ENCODE peak calls at places on chromosome 14, in six cellular contexts. One of them, this sample, is unnamed.
A peak's percentile ranks its signal among the peaks of the same experiment; 100 is the strongest.

GRCh38 chr14:98345186-98345585 is 926.8 kb downstream of the BCL11B start:
- DNase-seq in aorta: no peak
- DNase-seq in tibial artery: no peak
- DNase-seq in small intestine: no peak
- DNase-seq in PC-3: peak; percentile 2
- DNase-seq in HCT116: no peak
- DNase-seq in this sample: no peak

GRCh38 chr14:36333106-36333505 is 12.7 kb upstream of the MBIP start:
- DNase-seq in aorta: no peak
- DNase-seq in tibial artery: no peak
- DNase-seq in small intestine: no peak
- DNase-seq in PC-3: no peak
- DNase-seq in HCT116: no peak
- DNase-seq in this sample: no peak

GRCh38 chr14:80955434-80955939 is at the start of gene TSHR:
- DNase-seq in aorta: no peak
- DNase-seq in tibial artery: no peak
- DNase-seq in small intestine: no peak
- DNase-seq in PC-3: no peak
- DNase-seq in HCT116: no peak
- DNase-seq in this sample: no peak

GRCh38 chr14:71487941-71488340 is 444.3 kb upstream of the RGS6 start:
- DNase-seq in aorta: no peak
- DNase-seq in tibial artery: no peak
- DNase-seq in small intestine: no peak
- DNase-seq in PC-3: peak; percentile 14
- DNase-seq in HCT116: no peak
- DNase-seq in this sample: no peak

GRCh38 chr14:96091941-96092411 is 52.8 kb downstream of the C14orf132 start:
- DNase-seq in aorta: no peak
- DNase-seq in tibial artery: peak; percentile 59
- DNase-seq in small intestine: no peak
- DNase-seq in PC-3: no peak
- DNase-seq in HCT116: no peak
- DNase-seq in this sample: no peak

GRCh38 chr14:62428429-62429203 is 616.6 kb downstream of the KCNH5 start:
- DNase-seq in aorta: no peak
- DNase-seq in tibial artery: no peak
- DNase-seq in small intestine: no peak
- DNase-seq in PC-3: peak; percentile 34
- DNase-seq in HCT116: no peak
- DNase-seq in this sample: peak; percentile 44

GRCh38 chr14:32331227-32331597 is 2.1 kb downstream of the AKAP6 start:
- DNase-seq in aorta: no peak
- DNase-seq in tibial artery: no peak
- DNase-seq in small intestine: no peak
- DNase-seq in PC-3: no peak
- DNase-seq in HCT116: no peak
- DNase-seq in this sample: no peak

GRCh38 chr14:69661194-69661537 is 49.8 kb downstream of the SUSD6 start:
- DNase-seq in aorta: no peak
- DNase-seq in tibial artery: no peak
- DNase-seq in small intestine: no peak
- DNase-seq in PC-3: no peak
- DNase-seq in HCT116: no peak
- DNase-seq in this sample: no peak

GRCh38 chr14:86363047-86363446 is 833.1 kb downstream of the FLRT2 start:
- DNase-seq in aorta: no peak
- DNase-seq in tibial artery: no peak
- DNase-seq in small intestine: no peak
- DNase-seq in PC-3: no peak
- DNase-seq in HCT116: no peak
- DNase-seq in this sample: no peak

GRCh38 chr14:86364634-86365033 is 834.7 kb downstream of the FLRT2 start:
- DNase-seq in aorta: no peak
- DNase-seq in tibial artery: no peak
- DNase-seq in small intestine: no peak
- DNase-seq in PC-3: no peak
- DNase-seq in HCT116: no peak
- DNase-seq in this sample: no peak

GRCh38 chr14:86357866-86358265 is 827.9 kb downstream of the FLRT2 start:
- DNase-seq in aorta: no peak
- DNase-seq in tibial artery: no peak
- DNase-seq in small intestine: no peak
- DNase-seq in PC-3: no peak
- DNase-seq in HCT116: no peak
- DNase-seq in this sample: no peak

GRCh38 chr14:86363576-86363975 is 833.6 kb downstream of the FLRT2 start:
- DNase-seq in aorta: no peak
- DNase-seq in tibial artery: no peak
- DNase-seq in small intestine: no peak
- DNase-seq in PC-3: no peak
- DNase-seq in HCT116: no peak
- DNase-seq in this sample: no peak
- H3K27ac ChIP-seq in aorta: no peak overlapping the region
- H3K27ac ChIP-seq in tibial artery: no peak overlapping the region
- H3K27ac ChIP-seq in small intestine: no peak overlapping the region
- H3K27ac ChIP-seq in PC-3: no peak overlapping the region
- H3K27ac ChIP-seq in HCT116: no peak overlapping the region
- H3K27ac ChIP-seq in this sample: no peak overlapping the region

GRCh38 chr14:23555882-23556699 is at the start of gene THTPA:
- DNase-seq in aorta: peak; percentile 96
- DNase-seq in tibial artery: peak; percentile 94
- DNase-seq in small intestine: peak; percentile 94
- DNase-seq in PC-3: peak; percentile 90
- DNase-seq in HCT116: peak; percentile 81
- DNase-seq in this sample: peak; percentile 46

GRCh38 chr14:23557521-23557920 is 1.4 kb downstream of the THTPA start:
- DNase-seq in aorta: no peak
- DNase-seq in tibial artery: no peak
- DNase-seq in small intestine: no peak
- DNase-seq in PC-3: no peak
- DNase-seq in HCT116: no peak
- DNase-seq in this sample: no peak

GRCh38 chr14:23556700-23557440 is 799 bp downstream of the THTPA start:
- DNase-seq in aorta: no peak
- DNase-seq in tibial artery: no peak
- DNase-seq in small intestine: no peak
- DNase-seq in PC-3: peak; percentile 28
- DNase-seq in HCT116: no peak
- DNase-seq in this sample: no peak

GRCh38 chr14:23557946-23558345 is 1.9 kb downstream of the THTPA start:
- DNase-seq in aorta: no peak
- DNase-seq in tibial artery: no peak
- DNase-seq in small intestine: no peak
- DNase-seq in PC-3: no peak
- DNase-seq in HCT116: no peak
- DNase-seq in this sample: no peak

GRCh38 chr14:23555533-23555881 is 564 bp upstream of the THTPA start:
- DNase-seq in aorta: no peak
- DNase-seq in tibial artery: no peak
- DNase-seq in small intestine: no peak
- DNase-seq in PC-3: no peak
- DNase-seq in HCT116: no peak
- DNase-seq in this sample: no peak
- H3K27ac ChIP-seq in aorta: peak overlapping the region; percentile 70
- H3K27ac ChIP-seq in tibial artery: peak overlapping the region; percentile 93
- H3K27ac ChIP-seq in small intestine: peak overlapping the region; percentile 91
- H3K27ac ChIP-seq in PC-3: no peak overlapping the region
- H3K27ac ChIP-seq in HCT116: peak overlapping the region; percentile 91
- H3K27ac ChIP-seq in this sample: peak overlapping the region; percentile 70

GRCh38 chr14:76006253-76006652 is 20.7 kb downstream of the IFT43 start:
- DNase-seq in aorta: no peak
- DNase-seq in tibial artery: no peak
- DNase-seq in small intestine: no peak
- DNase-seq in PC-3: no peak
- DNase-seq in HCT116: no peak
- DNase-seq in this sample: no peak

GRCh38 chr14:76007852-76008251 is 22.3 kb downstream of the IFT43 start:
- DNase-seq in aorta: no peak
- DNase-seq in tibial artery: no peak
- DNase-seq in small intestine: no peak
- DNase-seq in PC-3: peak; percentile 47
- DNase-seq in HCT116: no peak
- DNase-seq in this sample: no peak

GRCh38 chr14:76015668-76016067 is 30.1 kb downstream of the IFT43 start:
- DNase-seq in aorta: no peak
- DNase-seq in tibial artery: no peak
- DNase-seq in small intestine: no peak
- DNase-seq in PC-3: no peak
- DNase-seq in HCT116: no peak
- DNase-seq in this sample: no peak

GRCh38 chr14:76015191-76015590 is 29.6 kb downstream of the IFT43 start:
- DNase-seq in aorta: no peak
- DNase-seq in tibial artery: no peak
- DNase-seq in small intestine: no peak
- DNase-seq in PC-3: no peak
- DNase-seq in HCT116: no peak
- DNase-seq in this sample: no peak

DNA sequence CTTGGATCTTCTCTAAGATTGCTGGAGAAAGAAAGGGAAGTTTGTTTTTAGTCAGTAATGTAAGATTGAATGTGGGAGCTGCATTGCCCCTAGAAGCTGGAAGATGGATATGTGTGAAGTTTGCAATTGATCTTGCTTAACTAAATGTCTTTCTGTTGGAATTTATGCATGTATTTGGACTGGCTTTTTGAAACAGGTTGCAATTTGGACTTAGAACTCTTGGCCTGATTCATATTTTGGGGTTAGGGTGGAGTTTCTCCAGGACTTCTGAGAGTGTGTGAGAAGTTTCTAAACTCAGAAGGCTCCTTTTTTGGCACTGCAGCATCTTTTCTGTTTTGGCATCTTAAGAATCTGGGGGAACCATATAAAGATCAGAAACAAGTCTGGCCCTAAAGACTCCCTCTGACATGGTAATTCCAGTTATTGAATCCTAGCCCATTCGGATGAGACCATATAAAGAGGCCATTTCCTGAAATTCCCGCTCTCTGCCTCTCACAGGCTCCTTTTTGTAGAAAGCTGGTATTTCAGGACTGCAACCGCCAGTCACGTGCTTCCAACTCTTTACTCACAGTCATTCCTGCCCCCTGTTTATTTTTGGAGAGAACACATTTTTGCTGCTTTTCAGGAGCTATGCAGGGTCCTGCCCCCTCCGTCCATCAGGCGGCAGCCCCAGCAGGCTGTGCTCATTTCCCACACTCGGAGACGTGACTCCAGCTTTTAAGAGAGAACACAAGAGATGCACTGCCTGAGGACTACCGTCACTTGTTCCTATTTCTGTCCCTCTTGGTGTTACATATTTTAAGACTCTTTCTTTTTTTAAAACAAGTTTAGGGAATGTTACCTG is 26.6 kb downstream of the IFT43 start:
- DNase-seq in aorta: peak; percentile 80
- DNase-seq in tibial artery: peak; percentile 86
- DNase-seq in small intestine: no peak
- DNase-seq in PC-3: no peak
- DNase-seq in HCT116: no peak
- DNase-seq in this sample: no peak
- H3K27ac ChIP-seq in aorta: peak overlapping the region; percentile 96
- H3K27ac ChIP-seq in tibial artery: peak overlapping the region; percentile 82
- H3K27ac ChIP-seq in small intestine: peak overlapping the region; percentile 55
- H3K27ac ChIP-seq in PC-3: no peak overlapping the region
- H3K27ac ChIP-seq in HCT116: no peak overlapping the region
- H3K27ac ChIP-seq in this sample: no peak overlapping the region

GRCh38 chr14:52395728-52396127 is 81.6 kb downstream of the PTGER2 start:
- DNase-seq in aorta: no peak
- DNase-seq in tibial artery: no peak
- DNase-seq in small intestine: no peak
- DNase-seq in PC-3: no peak
- DNase-seq in HCT116: no peak
- DNase-seq in this sample: no peak
- H3K27ac ChIP-seq in aorta: no peak overlapping the region
- H3K27ac ChIP-seq in tibial artery: no peak overlapping the region
- H3K27ac ChIP-seq in small intestine: no peak overlapping the region
- H3K27ac ChIP-seq in PC-3: no peak overlapping the region
- H3K27ac ChIP-seq in HCT116: no peak overlapping the region
- H3K27ac ChIP-seq in this sample: no peak overlapping the region

GRCh38 chr14:59296508-59296907 is 108.0 kb downstream of the DAAM1 start:
- DNase-seq in aorta: no peak
- DNase-seq in tibial artery: no peak
- DNase-seq in small intestine: no peak
- DNase-seq in PC-3: no peak
- DNase-seq in HCT116: no peak
- DNase-seq in this sample: no peak
- H3K27ac ChIP-seq in aorta: no peak overlapping the region
- H3K27ac ChIP-seq in tibial artery: peak overlapping the region; percentile 64
- H3K27ac ChIP-seq in small intestine: no peak overlapping the region
- H3K27ac ChIP-seq in PC-3: no peak overlapping the region
- H3K27ac ChIP-seq in HCT116: no peak overlapping the region
- H3K27ac ChIP-seq in this sample: no peak overlapping the region

GRCh38 chr14:28949503-28949902 is 182.9 kb downstream of the FOXG1 start:
- DNase-seq in aorta: no peak
- DNase-seq in tibial artery: no peak
- DNase-seq in small intestine: no peak
- DNase-seq in PC-3: no peak
- DNase-seq in HCT116: no peak
- DNase-seq in this sample: no peak

GRCh38 chr14:28946267-28946666 is 179.7 kb downstream of the FOXG1 start:
- DNase-seq in aorta: no peak
- DNase-seq in tibial artery: no peak
- DNase-seq in small intestine: no peak
- DNase-seq in PC-3: no peak
- DNase-seq in HCT116: no peak
- DNase-seq in this sample: no peak

GRCh38 chr14:28941758-28942157 is 175.2 kb downstream of the FOXG1 start:
- DNase-seq in aorta: no peak
- DNase-seq in tibial artery: no peak
- DNase-seq in small intestine: no peak
- DNase-seq in PC-3: no peak
- DNase-seq in HCT116: no peak
- DNase-seq in this sample: no peak

GRCh38 chr14:28944605-28945004 is 178.0 kb downstream of the FOXG1 start:
- DNase-seq in aorta: no peak
- DNase-seq in tibial artery: no peak
- DNase-seq in small intestine: no peak
- DNase-seq in PC-3: no peak
- DNase-seq in HCT116: no peak
- DNase-seq in this sample: no peak
- H3K27ac ChIP-seq in aorta: no peak overlapping the region
- H3K27ac ChIP-seq in tibial artery: no peak overlapping the region
- H3K27ac ChIP-seq in small intestine: no peak overlapping the region
- H3K27ac ChIP-seq in PC-3: no peak overlapping the region
- H3K27ac ChIP-seq in HCT116: no peak overlapping the region
- H3K27ac ChIP-seq in this sample: no peak overlapping the region

This sample was measured in epithelial cell of prostate.